ENCODE peak calls at places on chromosomes 12 and 14, in four cellular contexts. One of them, this sample, is unnamed.

GRCh38 chr12:31323466-31324115 is 2.4 kb downstream of the SINHCAF start:
- DNase-seq in nucleus accumbens: no peak
- DNase-seq in activated CD4-positive, CD25-positive, alpha-beta regulatory T cell: peak; percentile 33
- DNase-seq in kidney glomerular epithelial cell: peak; percentile 56
- DNase-seq in this sample: peak; percentile 23

GRCh38 chr12:19962192-19962591 is 406.1 kb upstream of the PDE3A start:
- DNase-seq in nucleus accumbens: no peak
- DNase-seq in activated CD4-positive, CD25-positive, alpha-beta regulatory T cell: no peak
- DNase-seq in kidney glomerular epithelial cell: no peak
- DNase-seq in this sample: no peak

GRCh38 chr12:538731-539539 is 79.2 kb downstream of the B4GALNT3 start:
- DNase-seq in nucleus accumbens: no peak
- DNase-seq in activated CD4-positive, CD25-positive, alpha-beta regulatory T cell: no peak
- DNase-seq in kidney glomerular epithelial cell: no peak
- DNase-seq in this sample: peak; percentile 79

GRCh38 chr12:94082690-94083089 is 65.7 kb upstream of the PLXNC1 start:
- DNase-seq in nucleus accumbens: no peak
- DNase-seq in activated CD4-positive, CD25-positive, alpha-beta regulatory T cell: no peak
- DNase-seq in kidney glomerular epithelial cell: no peak
- DNase-seq in this sample: no peak

GRCh38 chr12:74538491-74539258 is 1.0 kb downstream of the ATXN7L3B start:
- DNase-seq in nucleus accumbens: no peak
- DNase-seq in activated CD4-positive, CD25-positive, alpha-beta regulatory T cell: peak; percentile 3
- DNase-seq in kidney glomerular epithelial cell: no peak
- DNase-seq in this sample: no peak

GRCh38 chr14:61747342-61747741 is 14.9 kb upstream of the SNAPC1 start:
- DNase-seq in nucleus accumbens: no peak
- DNase-seq in activated CD4-positive, CD25-positive, alpha-beta regulatory T cell: no peak
- DNase-seq in kidney glomerular epithelial cell: no peak
- DNase-seq in this sample: no peak

GRCh38 chr14:23381871-23382270 is 5.0 kb downstream of the CMTM5 start:
- DNase-seq in nucleus accumbens: no peak
- DNase-seq in activated CD4-positive, CD25-positive, alpha-beta regulatory T cell: no peak
- DNase-seq in kidney glomerular epithelial cell: no peak
- DNase-seq in this sample: no peak

GRCh38 chr12:113938471-113938870 is 27.7 kb downstream of the RBM19 start:
- DNase-seq in nucleus accumbens: no peak
- DNase-seq in activated CD4-positive, CD25-positive, alpha-beta regulatory T cell: no peak
- DNase-seq in kidney glomerular epithelial cell: no peak
- DNase-seq in this sample: no peak

GRCh38 chr12:109027767-109028166 is 6.9 kb upstream of the SVOP start:
- DNase-seq in nucleus accumbens: no peak
- DNase-seq in activated CD4-positive, CD25-positive, alpha-beta regulatory T cell: no peak
- DNase-seq in kidney glomerular epithelial cell: no peak
- DNase-seq in this sample: no peak

GRCh38 chr14:68619805-68620574 is 172.9 kb downstream of the ZFP36L1 start:
- DNase-seq in nucleus accumbens: no peak
- DNase-seq in activated CD4-positive, CD25-positive, alpha-beta regulatory T cell: no peak
- DNase-seq in kidney glomerular epithelial cell: no peak
- DNase-seq in this sample: peak; percentile 94

GRCh38 chr12:42490261-42490842 is 99.2 kb downstream of the PRICKLE1 start:
- DNase-seq in nucleus accumbens: no peak
- DNase-seq in activated CD4-positive, CD25-positive, alpha-beta regulatory T cell: no peak
- DNase-seq in kidney glomerular epithelial cell: no peak
- DNase-seq in this sample: no peak

This sample was measured in RCC 7860.